ENCODE peak calls at places on chromosomes 1 and 21, in four cellular contexts. One of them, this sample, is unnamed.

GRCh38 chr1:229203030-229203751 is 67.7 kb upstream of the RAB4A start:
- DNase-seq in astrocyte: peak
- DNase-seq in foreskin fibroblast: peak
- DNase-seq in mucosa of descending colon: no peak
- DNase-seq in this sample: no peak

GRCh38 chr21:31668651-31669491 is 9.4 kb downstream of the SOD1 start:
- DNase-seq in astrocyte: no peak
- DNase-seq in foreskin fibroblast: no peak
- DNase-seq in mucosa of descending colon: no peak
- DNase-seq in this sample: no peak

GRCh38 chr1:198201956-198202784 is 45.4 kb downstream of the NEK7 start:
- DNase-seq in astrocyte: no peak
- DNase-seq in mucosa of descending colon: no peak
- DNase-seq in foreskin fibroblast: no peak
- DNase-seq in this sample: no peak

GRCh38 chr1:53616927-53617326 is 122.0 kb downstream of the GLIS1 start:
- DNase-seq in astrocyte: peak
- DNase-seq in mucosa of descending colon: no peak
- DNase-seq in foreskin fibroblast: no peak
- DNase-seq in this sample: no peak

GRCh38 chr21:16330340-16331319 is 600.8 kb downstream of the USP25 start:
- DNase-seq in mucosa of descending colon: peak
- DNase-seq in foreskin fibroblast: peak
- DNase-seq in astrocyte: peak
- DNase-seq in this sample: peak

GRCh38 chr1:227883073-227883520 is 64.6 kb downstream of the WNT9A start:
- DNase-seq in foreskin fibroblast: no peak
- DNase-seq in mucosa of descending colon: no peak
- DNase-seq in astrocyte: no peak
- DNase-seq in this sample: no peak

GRCh38 chr21:26447932-26448331 is 125.2 kb downstream of the CYYR1 start:
- DNase-seq in mucosa of descending colon: no peak
- DNase-seq in foreskin fibroblast: no peak
- DNase-seq in astrocyte: no peak
- DNase-seq in this sample: no peak

GRCh38 chr1:221035680-221036153 is 156.5 kb downstream of the HLX start:
- DNase-seq in mucosa of descending colon: no peak
- DNase-seq in foreskin fibroblast: peak
- DNase-seq in astrocyte: peak
- DNase-seq in this sample: no peak

GRCh38 chr1:81111818-81112217 is 688.9 kb upstream of the ADGRL2 start:
- DNase-seq in astrocyte: peak
- DNase-seq in foreskin fibroblast: peak
- DNase-seq in mucosa of descending colon: no peak
- DNase-seq in this sample: no peak

GRCh38 chr1:113451710-113452109 is 61.4 kb downstream of the MAGI3 start:
- DNase-seq in mucosa of descending colon: peak
- DNase-seq in astrocyte: no peak
- DNase-seq in foreskin fibroblast: no peak
- DNase-seq in this sample: no peak

GRCh38 chr1:29506678-29507225 is 270.4 kb downstream of the PTPRU start:
- DNase-seq in astrocyte: no peak
- DNase-seq in foreskin fibroblast: no peak
- DNase-seq in mucosa of descending colon: no peak
- DNase-seq in this sample: no peak

GRCh38 chr1:89724369-89725015 is 91.6 kb downstream of the LRRC8C start:
- DNase-seq in astrocyte: peak
- DNase-seq in mucosa of descending colon: no peak
- DNase-seq in foreskin fibroblast: peak
- DNase-seq in this sample: no peak

GRCh38 chr1:42815938-42816599 is 853 bp upstream of the ERMAP start:
- DNase-seq in astrocyte: no peak
- DNase-seq in foreskin fibroblast: peak
- DNase-seq in mucosa of descending colon: peak
- DNase-seq in this sample: no peak

GRCh38 chr1:244112646-244113045 is 61.6 kb downstream of the ZBTB18 start:
- DNase-seq in foreskin fibroblast: peak
- DNase-seq in mucosa of descending colon: no peak
- DNase-seq in astrocyte: peak
- DNase-seq in this sample: no peak

GRCh38 chr1:247447162-247447909 is 10.6 kb downstream of the OR2B11 start:
- DNase-seq in foreskin fibroblast: no peak
- DNase-seq in astrocyte: no peak
- DNase-seq in mucosa of descending colon: no peak
- DNase-seq in this sample: no peak
- H3K4me3 ChIP-seq in foreskin fibroblast: peak
- H3K4me3 ChIP-seq in astrocyte: peak
- H3K4me3 ChIP-seq in mucosa of descending colon: no peak
- H3K4me3 ChIP-seq in this sample: no peak

GRCh38 chr1:167207940-167208623 is 12.6 kb upstream of the POU2F1 start:
- DNase-seq in foreskin fibroblast: peak
- DNase-seq in astrocyte: no peak
- DNase-seq in mucosa of descending colon: no peak
- DNase-seq in this sample: no peak
- TF ChIP-seq CTCF in foreskin fibroblast: peak
- TF ChIP-seq CTCF in astrocyte: peak
- TF ChIP-seq CTCF in mucosa of descending colon: no peak
- TF ChIP-seq CTCF in this sample: peak

DNA sequence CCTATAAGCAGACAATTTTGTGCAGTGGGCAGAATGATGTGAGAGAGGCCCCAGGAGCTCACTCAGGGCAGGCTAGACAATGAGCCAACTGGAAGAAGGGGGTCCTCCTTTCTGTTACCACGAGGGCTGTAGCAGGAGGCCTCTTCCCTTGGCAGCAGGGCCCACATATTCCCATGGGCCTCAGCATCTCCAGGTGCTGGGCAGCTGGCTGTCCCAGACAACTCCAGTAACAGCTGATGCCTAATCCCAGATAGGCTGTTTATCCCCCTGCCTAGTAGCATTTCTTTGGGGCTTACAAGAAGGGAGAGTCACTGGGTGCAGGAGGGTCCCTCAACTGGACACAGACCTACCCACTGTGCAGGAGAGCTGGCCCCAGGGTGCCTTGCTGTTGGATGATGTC is 278.2 kb downstream of the DSCAM start:
- DNase-seq in astrocyte: no peak
- DNase-seq in foreskin fibroblast: no peak
- DNase-seq in mucosa of descending colon: no peak
- DNase-seq in this sample: no peak
- H3K4me3 ChIP-seq in astrocyte: no peak
- H3K4me3 ChIP-seq in foreskin fibroblast: no peak
- H3K4me3 ChIP-seq in mucosa of descending colon: no peak
- H3K4me3 ChIP-seq in this sample: no peak

DNA sequence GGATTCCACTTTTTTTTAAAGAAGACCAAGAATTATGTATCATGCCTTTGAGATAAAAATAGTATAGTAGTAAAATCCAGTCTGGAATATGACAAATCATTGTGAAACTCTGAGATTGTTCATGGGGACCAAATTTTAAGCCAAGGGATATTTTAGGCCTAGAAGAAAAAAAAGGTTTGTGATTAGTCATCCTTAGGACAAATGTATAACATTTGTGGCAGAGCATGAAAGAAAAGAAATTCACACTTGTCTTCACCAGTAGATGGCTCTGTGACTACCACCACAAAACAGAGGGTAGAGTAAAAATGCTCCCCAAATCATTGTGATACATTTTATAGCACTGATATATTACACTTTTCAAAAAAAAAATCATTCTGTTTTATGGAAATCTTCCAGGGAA is 226.1 kb downstream of the KCTD3 start:
- DNase-seq in foreskin fibroblast: peak
- DNase-seq in astrocyte: peak
- DNase-seq in mucosa of descending colon: no peak
- DNase-seq in this sample: peak
- TF ChIP-seq CTCF in foreskin fibroblast: peak
- TF ChIP-seq CTCF in astrocyte: peak
- TF ChIP-seq CTCF in mucosa of descending colon: no peak
- TF ChIP-seq CTCF in this sample: peak

DNA sequence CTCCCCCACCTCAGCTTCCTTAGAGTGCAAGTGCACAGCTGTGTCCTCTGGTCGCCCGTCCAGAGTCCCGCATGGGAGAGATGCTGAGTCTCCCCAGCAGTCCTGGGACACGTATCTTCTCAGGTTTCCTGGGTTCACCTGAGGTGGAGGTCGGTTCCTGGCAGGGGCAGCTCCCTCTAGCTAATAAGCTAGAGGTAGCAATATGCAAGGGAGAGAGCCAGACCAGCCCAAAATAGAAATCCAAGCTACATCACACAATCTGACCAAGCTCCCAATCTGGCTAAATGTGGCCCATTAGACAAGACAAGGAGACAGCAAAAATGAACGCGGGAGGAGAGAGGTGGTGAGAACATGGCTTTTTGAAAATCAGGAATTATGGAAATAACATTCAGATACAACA is 30.9 kb upstream of the CADM3 start:
- DNase-seq in mucosa of descending colon: no peak
- DNase-seq in foreskin fibroblast: no peak
- DNase-seq in astrocyte: no peak
- DNase-seq in this sample: no peak
- H3K4me3 ChIP-seq in mucosa of descending colon: no peak
- H3K4me3 ChIP-seq in foreskin fibroblast: no peak
- H3K4me3 ChIP-seq in astrocyte: no peak
- H3K4me3 ChIP-seq in this sample: no peak